ENCODE peak calls at places on chromosomes 1 and 21, in six cellular contexts. One of them, this sample, is unnamed.

GRCh38 chr1:8589571-8589970 is 227.9 kb downstream of the RERE start:
- DNase-seq in colonic mucosa: no peak
- DNase-seq in CD4-positive, CD25-positive, alpha-beta regulatory T cell: no peak
- DNase-seq in NCI-H1436: no peak
- DNase-seq in astrocyte of the spinal cord: no peak
- DNase-seq in Jurkat, Clone E6-1: no peak
- DNase-seq in this sample: no peak

GRCh38 chr1:203038217-203038741 is 12.0 kb downstream of the PPFIA4 start:
- DNase-seq in NCI-H1436: no peak
- DNase-seq in astrocyte of the spinal cord: peak
- DNase-seq in Jurkat, Clone E6-1: no peak
- DNase-seq in colonic mucosa: no peak
- DNase-seq in CD4-positive, CD25-positive, alpha-beta regulatory T cell: no peak
- DNase-seq in this sample: no peak

GRCh38 chr1:215188302-215188950 is 105.9 kb downstream of the KCNK2 start:
- DNase-seq in Jurkat, Clone E6-1: no peak
- DNase-seq in CD4-positive, CD25-positive, alpha-beta regulatory T cell: no peak
- DNase-seq in NCI-H1436: no peak
- DNase-seq in astrocyte of the spinal cord: no peak
- DNase-seq in colonic mucosa: no peak
- DNase-seq in this sample: no peak

GRCh38 chr1:38833146-38833545 is 26.4 kb downstream of the RRAGC start:
- DNase-seq in colonic mucosa: no peak
- DNase-seq in Jurkat, Clone E6-1: no peak
- DNase-seq in astrocyte of the spinal cord: no peak
- DNase-seq in NCI-H1436: no peak
- DNase-seq in CD4-positive, CD25-positive, alpha-beta regulatory T cell: no peak
- DNase-seq in this sample: no peak

GRCh38 chr1:156487862-156488261 is 12.7 kb downstream of the MEF2D start:
- DNase-seq in astrocyte of the spinal cord: no peak
- DNase-seq in CD4-positive, CD25-positive, alpha-beta regulatory T cell: no peak
- DNase-seq in colonic mucosa: no peak
- DNase-seq in Jurkat, Clone E6-1: no peak
- DNase-seq in NCI-H1436: no peak
- DNase-seq in this sample: no peak

GRCh38 chr1:160064164-160064563 is 5.8 kb downstream of the KCNJ10 start:
- DNase-seq in NCI-H1436: no peak
- DNase-seq in astrocyte of the spinal cord: no peak
- DNase-seq in colonic mucosa: no peak
- DNase-seq in CD4-positive, CD25-positive, alpha-beta regulatory T cell: no peak
- DNase-seq in Jurkat, Clone E6-1: no peak
- DNase-seq in this sample: no peak

GRCh38 chr1:10730985-10731384 is 65.5 kb downstream of the CASZ1 start:
- DNase-seq in astrocyte of the spinal cord: peak
- DNase-seq in NCI-H1436: no peak
- DNase-seq in CD4-positive, CD25-positive, alpha-beta regulatory T cell: no peak
- DNase-seq in Jurkat, Clone E6-1: no peak
- DNase-seq in colonic mucosa: no peak
- DNase-seq in this sample: no peak

GRCh38 chr1:233304489-233305102 is 9.1 kb upstream of the PCNX2 start:
- DNase-seq in colonic mucosa: no peak
- DNase-seq in CD4-positive, CD25-positive, alpha-beta regulatory T cell: peak
- DNase-seq in Jurkat, Clone E6-1: no peak
- DNase-seq in astrocyte of the spinal cord: peak
- DNase-seq in NCI-H1436: peak
- DNase-seq in this sample: no peak

GRCh38 chr21:44568667-44569556 is 4.6 kb upstream of the KRTAP10-4 start:
- DNase-seq in Jurkat, Clone E6-1: no peak
- DNase-seq in colonic mucosa: no peak
- DNase-seq in CD4-positive, CD25-positive, alpha-beta regulatory T cell: no peak
- DNase-seq in astrocyte of the spinal cord: no peak
- DNase-seq in NCI-H1436: no peak
- DNase-seq in this sample: no peak

This sample was measured in ovary.